ENCODE peak calls at places on chromosomes 7 and 10, in seven cellular contexts. H is HCT116, O is neural progenitor cell, K is mammary epithelial cell, C is endodermal cell, P is H9, Z is IMR-90. W is an unnamed sample.
A peak's percentile ranks its signal among the peaks of the same experiment; 100 is the strongest.

GRCh38 chr10:79149662-79150443 is 81.1 kb downstream of the ZMIZ1 start:
- DNase-seq in Z (peak; percentile 61), C (peak; percentile 82), H (peak; percentile 48), K (peak; percentile 81), O (peak; percentile 40), P (peak; percentile 67), W (peak; percentile 100)

GRCh38 chr7:29839302-29839701 is 33.0 kb downstream of the WIPF3 start:
- DNase-seq in O (no peak), P (no peak), Z (peak; percentile 66), K (peak; percentile 4), C (no peak), H (no peak), W (no peak)

GRCh38 chr10:122010405-122011050 is 21.6 kb downstream of the TACC2 start:
- DNase-seq in O (no peak), P (no peak), H (no peak), C (no peak), Z (no peak), K (no peak), W (no peak)

GRCh38 chr7:14407246-14408015 is 418.0 kb upstream of the ETV1 start:
- DNase-seq in O (no peak), P (no peak), C (no peak), K (no peak), H (no peak), Z (no peak), W (no peak)

GRCh38 chr7:29627631-29628030 is 64.0 kb downstream of the PRR15 start:
- DNase-seq in H (no peak), K (no peak), P (no peak), C (no peak), Z (no peak), O (no peak), W (peak; percentile 39)

GRCh38 chr7:69123003-69123402 is 475.3 kb upstream of the AUTS2 start:
- DNase-seq in O (no peak), H (no peak), Z (no peak), C (peak; percentile 72), P (no peak), K (no peak), W (no peak)

GRCh38 chr7:128217030-128217805 is 23.9 kb upstream of the LEP start:
- DNase-seq in O (no peak), Z (peak; percentile 52), C (peak; percentile 75), H (no peak), K (peak; percentile 96), P (peak; percentile 79), W (peak; percentile 7)

GRCh38 chr10:117143424-117143823 is 5.4 kb upstream of the VAX1 start:
- DNase-seq in O (no peak), Z (no peak), K (no peak), H (no peak), P (no peak), C (no peak), W (no peak)

GRCh38 chr7:128697301-128697905 is 25.3 kb downstream of the GARIN1A start:
- DNase-seq in O (peak; percentile 88), C (peak; percentile 95), P (peak; percentile 91), K (peak; percentile 62), Z (peak; percentile 44), H (no peak), W (no peak)

GRCh38 chr10:7192041-7192440 is 218.8 kb downstream of the SFMBT2 start:
- DNase-seq in H (no peak), C (no peak), P (no peak), Z (no peak), K (no peak), O (no peak), W (no peak)

GRCh38 chr7:142263598-142264380 is 5.9 kb upstream of the PRSS58 start:
- DNase-seq in K (peak; percentile 52), Z (no peak), C (no peak), H (no peak), O (no peak), P (no peak), W (peak; percentile 48)

GRCh38 chr10:61662794-61663259 is at the start of gene CABCOCO1:
- DNase-seq in K (peak; percentile 11), H (peak; percentile 47), O (peak; percentile 94), P (peak; percentile 84), C (peak; percentile 93), Z (peak; percentile 32), W (peak; percentile 91)
- TF ChIP-seq CTCF in K (peak; percentile 21), H (peak; percentile 7), O (peak; percentile 14), P (peak; percentile 26), C (peak; percentile 48), Z (peak; percentile 22), W (peak; percentile 55)

GRCh38 chr7:129857313-129857712 is 95.4 kb downstream of the UBE2H start:
- DNase-seq in Z (no peak), O (no peak), P (no peak), H (no peak), K (no peak), C (no peak), W (no peak)
- H3K9ac ChIP-seq in Z (no peak overlapping the region), O (no peak overlapping the region), P (no peak overlapping the region), H (no peak overlapping the region), K (no peak overlapping the region), C (no peak overlapping the region), W (no peak overlapping the region)

GRCh38 chr10:69660296-69660695 is 30.2 kb downstream of the FAM241B start:
- DNase-seq in C (no peak), K (no peak), Z (no peak), O (no peak), P (no peak), H (no peak), W (no peak)
- TF ChIP-seq CTCF in C (no peak), K (no peak), Z (no peak), O (no peak), P (no peak), H (no peak), W (no peak)

GRCh38 chr10:43314626-43315025 is 47.8 kb upstream of the RASGEF1A start:
- DNase-seq in Z (no peak), K (no peak), O (no peak), C (no peak), P (no peak), H (no peak), W (no peak)
- H3K9ac ChIP-seq in Z (no peak overlapping the region), K (no peak overlapping the region), O (no peak overlapping the region), C (no peak overlapping the region), P (no peak overlapping the region), H (no peak overlapping the region), W (no peak overlapping the region)

GRCh38 chr7:42235734-42236133 is 1.3 kb downstream of the GLI3 start:
- DNase-seq in K (peak; percentile 38), Z (no peak), O (peak; percentile 39), C (peak; percentile 46), H (no peak), P (no peak), W (no peak)
- TF ChIP-seq CTCF in K (no peak), Z (no peak), O (no peak), C (no peak), H (no peak), P (no peak), W (no peak)

W was measured in PC-3.